ENCODE peak calls at places on chromosomes 12 and 14, in seven cellular contexts. T is fibroblast of mammary gland, Q is cardiac fibroblast, I is HepG2, N is AG04450, V is IMR-90, W is A549. O is an unnamed sample.
A peak's percentile ranks its signal among the peaks of the same experiment; 100 is the strongest.

GRCh38 chr12:19739195-19739776 is 300.0 kb downstream of the AEBP2 start:
- DNase-seq in V (peak; percentile 75), N (peak; percentile 38), W (peak; percentile 74), Q (peak; percentile 86), I (peak; percentile 41), T (peak; percentile 73), O (peak; percentile 89)

GRCh38 chr14:99724196-99724891 is 40.2 kb downstream of the CYP46A1 start:
- DNase-seq in V (peak; percentile 49), I (no peak), T (peak; percentile 34), W (no peak), N (no peak), Q (no peak), O (no peak)

GRCh38 chr12:111893287-111893686 is 51.3 kb downstream of the MAPKAPK5 start:
- DNase-seq in T (no peak), Q (no peak), W (no peak), I (no peak), V (peak; percentile 49), N (no peak), O (no peak)

GRCh38 chr14:94665121-94665520 is 52.9 kb downstream of the SERPINA3 start:
- DNase-seq in W (peak; percentile 10), T (peak; percentile 94), I (no peak), V (peak; percentile 80), N (peak; percentile 41), Q (peak; percentile 53), O (peak; percentile 90)

GRCh38 chr12:132116709-132117557 is 27.2 kb downstream of the DDX51 start:
- DNase-seq in Q (no peak), V (no peak), W (no peak), N (no peak), I (no peak), T (no peak), O (no peak)

GRCh38 chr14:58738189-58738836 is 100.6 kb downstream of the DACT1 start:
- DNase-seq in N (peak; percentile 78), V (peak; percentile 96), W (peak; percentile 50), Q (peak; percentile 51), T (peak; percentile 93), I (no peak), O (peak; percentile 83)

GRCh38 chr12:95207407-95207806 is 9.9 kb downstream of the FGD6 start:
- DNase-seq in V (no peak), Q (no peak), T (no peak), N (no peak), I (no peak), W (no peak), O (no peak)

GRCh38 chr14:101960225-101960624 is 4.1 kb upstream of the DYNC1H1 start:
- DNase-seq in V (no peak), Q (peak; percentile 32), I (peak; percentile 40), T (peak; percentile 32), N (no peak), W (no peak), O (peak; percentile 32)

GRCh38 chr12:5927732-5928516 is 17.1 kb downstream of the ANO2 start:
- DNase-seq in W (no peak), N (no peak), I (no peak), T (no peak), V (no peak), Q (no peak), O (no peak)

GRCh38 chr14:93959239-93960107 is 16.9 kb downstream of the ASB2 start:
- DNase-seq in N (peak; percentile 73), Q (peak; percentile 72), T (peak; percentile 83), I (peak; percentile 98), W (peak; percentile 85), V (peak; percentile 95), O (peak; percentile 75)

GRCh38 chr12:57009949-57010626 is 3.7 kb upstream of the ZBTB39 start:
- DNase-seq in I (no peak), N (no peak), W (no peak), Q (no peak), V (no peak), T (no peak), O (no peak)

GRCh38 chr12:65823481-65824313 is 586 bp upstream of the HMGA2 start:
- DNase-seq in T (peak; percentile 67), W (peak; percentile 76), I (peak; percentile 76), Q (peak; percentile 40), V (peak; percentile 58), N (no peak), O (peak; percentile 53)

GRCh38 chr12:15151141-15152091 is 69.8 kb downstream of the RERG start:
- DNase-seq in I (peak; percentile 5), V (no peak), Q (peak; percentile 46), T (peak; percentile 53), N (no peak), W (peak; percentile 32), O (peak; percentile 48)

GRCh38 chr12:124790650-124791400 is 72.8 kb downstream of the SCARB1 start:
- DNase-seq in W (no peak), I (no peak), T (no peak), N (no peak), V (no peak), Q (no peak), O (no peak)

GRCh38 chr12:34402228-34402898 is 380.1 kb downstream of the ALG10 start:
- DNase-seq in N (no peak), V (no peak), T (no peak), Q (no peak), W (no peak), I (no peak), O (no peak)

GRCh38 chr14:32507029-32507984 is 178.2 kb downstream of the AKAP6 start:
- DNase-seq in V (peak; percentile 90), N (peak; percentile 54), Q (peak; percentile 64), W (peak; percentile 51), T (peak; percentile 75), I (no peak), O (peak; percentile 91)

GRCh38 chr12:5148880-5149279 is 105.2 kb downstream of the KCNA5 start:
- DNase-seq in V (no peak), Q (no peak), I (no peak), W (no peak), N (no peak), T (no peak), O (no peak)

GRCh38 chr12:53736602-53737493 is 9.6 kb upstream of the CALCOCO1 start:
- DNase-seq in W (no peak), Q (no peak), N (no peak), T (no peak), I (no peak), V (no peak), O (no peak)

GRCh38 chr14:64934338-64934939 is 8.1 kb downstream of the GPX2 start:
- DNase-seq in Q (no peak), W (no peak), V (no peak), N (no peak), I (no peak), T (no peak), O (no peak)

GRCh38 chr12:45244561-45245348 is 28.9 kb downstream of the ANO6 start:
- DNase-seq in T (peak; percentile 76), V (peak; percentile 66), W (no peak), Q (peak; percentile 71), I (no peak), N (no peak), O (peak; percentile 69)

GRCh38 chr12:92987362-92987761 is 58.3 kb upstream of the EEA1 start:
- DNase-seq in V (peak; percentile 79), T (peak; percentile 84), N (peak; percentile 55), W (peak; percentile 71), Q (peak; percentile 94), I (peak; percentile 78), O (peak; percentile 93)

GRCh38 chr12:100199023-100199346 is 1.6 kb upstream of the ACTR6 start:
- DNase-seq in V (no peak), N (no peak), Q (no peak), T (no peak), I (no peak), W (no peak), O (no peak)
- H3K4me3 ChIP-seq in V (peak overlapping the region; percentile 78), N (peak overlapping the region; percentile 87), Q (peak overlapping the region; percentile 68), T (peak overlapping the region; percentile 63), I (peak overlapping the region; percentile 84), W (peak overlapping the region; percentile 84), O (peak overlapping the region; percentile 87)

GRCh38 chr14:35384386-35385041 is 20.0 kb downstream of the NFKBIA start:
- DNase-seq in I (peak; percentile 68), T (peak; percentile 98), W (peak; percentile 80), Q (peak; percentile 96), V (peak; percentile 99), N (peak; percentile 91), O (peak; percentile 98)
- TF ChIP-seq CTCF in I (peak; percentile 82), T (peak; percentile 36), W (no peak), Q (peak; percentile 59), V (peak; percentile 10), N (peak; percentile 4), O (peak; percentile 51)

GRCh38 chr12:122965356-122965755 is 907 bp downstream of the ABCB9 start:
- DNase-seq in N (no peak), T (no peak), Q (peak; percentile 20), I (no peak), V (no peak), W (no peak), O (no peak)
- H3K4me3 ChIP-seq in N (peak overlapping the region; percentile 82), T (peak overlapping the region; percentile 79), Q (peak overlapping the region; percentile 92), I (peak overlapping the region; percentile 82), V (no peak overlapping the region), W (peak overlapping the region; percentile 77), O (peak overlapping the region; percentile 91)

GRCh38 chr12:122893208-122894151 is 2.4 kb downstream of the VPS37B start:
- DNase-seq in I (no peak), V (no peak), T (no peak), N (no peak), Q (no peak), W (no peak), O (no peak)

GRCh38 chr12:122895757-122896636 is at the start of gene VPS37B:
- DNase-seq in Q (peak; percentile 93), T (peak; percentile 89), I (peak; percentile 33), W (peak; percentile 98), V (peak; percentile 90), N (no peak), O (peak; percentile 79)

GRCh38 chr12:122895290-122895689 is 634 bp downstream of the VPS37B start:
- DNase-seq in I (no peak), T (no peak), W (no peak), V (no peak), N (no peak), Q (no peak), O (no peak)

GRCh38 chr12:122896662-122897061 is 738 bp upstream of the VPS37B start:
- DNase-seq in N (no peak), V (no peak), T (no peak), Q (no peak), W (no peak), I (no peak), O (no peak)

GRCh38 chr12:122894173-122895121 is 1.5 kb downstream of the VPS37B start:
- DNase-seq in V (no peak), N (no peak), W (no peak), Q (no peak), I (no peak), T (no peak), O (no peak)
- TF ChIP-seq CTCF in V (no peak), N (no peak), W (no peak), Q (no peak), I (peak; percentile 4), T (no peak), O (no peak)

O was measured in fibroblast of the aortic adventitia.